ENCODE peak calls at places on chromosomes 4 and X, in six cellular contexts. One of them, this sample, is unnamed.

GRCh38 chrX:19563746-19564145 is 48.4 kb upstream of the MAP3K15 start:
- DNase-seq in memory B cell: no peak
- DNase-seq in neural crest cell: no peak
- DNase-seq in stromal cell of bone marrow: no peak
- DNase-seq in small intestine: peak; percentile 2
- DNase-seq in A549: no peak
- DNase-seq in this sample: no peak

GRCh38 chrX:145817299-145817665 is 347 bp upstream of the SLITRK2 start:
- DNase-seq in small intestine: no peak
- DNase-seq in stromal cell of bone marrow: no peak
- DNase-seq in A549: no peak
- DNase-seq in neural crest cell: no peak
- DNase-seq in memory B cell: no peak
- DNase-seq in this sample: no peak

GRCh38 chr4:40471923-40472322 is 136.8 kb downstream of the CHRNA9 start:
- DNase-seq in small intestine: no peak
- DNase-seq in neural crest cell: no peak
- DNase-seq in memory B cell: no peak
- DNase-seq in stromal cell of bone marrow: peak; percentile 7
- DNase-seq in A549: no peak
- DNase-seq in this sample: no peak

GRCh38 chrX:38561951-38562719 is 793 bp downstream of the TSPAN7 start:
- DNase-seq in A549: no peak
- DNase-seq in stromal cell of bone marrow: no peak
- DNase-seq in memory B cell: no peak
- DNase-seq in small intestine: no peak
- DNase-seq in neural crest cell: peak; percentile 14
- DNase-seq in this sample: no peak

GRCh38 chr4:179843370-179843769 is 2399.8 kb upstream of the TENM3 start:
- DNase-seq in neural crest cell: no peak
- DNase-seq in memory B cell: no peak
- DNase-seq in small intestine: no peak
- DNase-seq in stromal cell of bone marrow: no peak
- DNase-seq in A549: no peak
- DNase-seq in this sample: no peak

GRCh38 chr4:7758444-7758815 is 181.2 kb downstream of the AFAP1 start:
- DNase-seq in stromal cell of bone marrow: no peak
- DNase-seq in A549: no peak
- DNase-seq in small intestine: no peak
- DNase-seq in neural crest cell: no peak
- DNase-seq in memory B cell: no peak
- DNase-seq in this sample: no peak

GRCh38 chr4:157713342-157713741 is 459.5 kb downstream of the GASK1B start:
- DNase-seq in A549: no peak
- DNase-seq in stromal cell of bone marrow: no peak
- DNase-seq in memory B cell: no peak
- DNase-seq in neural crest cell: no peak
- DNase-seq in small intestine: peak; percentile 17
- DNase-seq in this sample: no peak

GRCh38 chrX:9902651-9903050 is 64.5 kb upstream of the CLDN34 start:
- DNase-seq in small intestine: no peak
- DNase-seq in stromal cell of bone marrow: peak; percentile 18
- DNase-seq in memory B cell: no peak
- DNase-seq in A549: no peak
- DNase-seq in neural crest cell: no peak
- DNase-seq in this sample: no peak

GRCh38 chr4:25104561-25104960 is 55.7 kb downstream of the SEPSECS start:
- DNase-seq in memory B cell: no peak
- DNase-seq in small intestine: no peak
- DNase-seq in A549: no peak
- DNase-seq in stromal cell of bone marrow: no peak
- DNase-seq in neural crest cell: no peak
- DNase-seq in this sample: no peak

GRCh38 chr4:85658766-85659439 is 184.0 kb downstream of the ARHGAP24 start:
- DNase-seq in memory B cell: no peak
- DNase-seq in neural crest cell: no peak
- DNase-seq in small intestine: no peak
- DNase-seq in stromal cell of bone marrow: no peak
- DNase-seq in A549: no peak
- DNase-seq in this sample: no peak

This sample was measured in HS-27A.